ENCODE peak calls at places on chromosomes 7 and 10, in six cellular contexts. Y, G, V, E, S and Z are unnamed samples.

GRCh38 chr10:49408437-49409306 is 12.8 kb upstream of the DRGX start:
- DNase-seq in E (no peak), V (no peak), Y (no peak), S (no peak), G (peak), Z (peak)

GRCh38 chr10:73506491-73506890 is 10.7 kb upstream of the PPP3CB start:
- DNase-seq in S (peak), G (no peak), Y (no peak), E (no peak), V (peak), Z (peak)

GRCh38 chr10:101139421-101139911 is 8.4 kb downstream of the TLX1 start:
- DNase-seq in Y (no peak), E (no peak), V (no peak), G (no peak), S (no peak), Z (no peak)

GRCh38 chr10:117004238-117004626 is 755 bp downstream of the SHTN1 start:
- DNase-seq in Y (no peak), G (no peak), E (no peak), V (peak), S (no peak), Z (no peak)

GRCh38 chr10:8060010-8060703 is 5.7 kb downstream of the GATA3 start:
- DNase-seq in V (peak), G (peak), E (no peak), S (peak), Y (peak), Z (no peak)

GRCh38 chr10:11285171-11285570 is 267.5 kb downstream of the CELF2 start:
- DNase-seq in V (no peak), Y (no peak), E (no peak), S (no peak), G (peak), Z (no peak)

GRCh38 chr7:30923774-30924413 is 12.2 kb downstream of the AQP1 start:
- DNase-seq in G (no peak), S (no peak), Y (no peak), E (no peak), V (no peak), Z (no peak)

GRCh38 chr7:110943686-110944350 is 147.1 kb upstream of the LRRN3 start:
- DNase-seq in G (peak), E (peak), V (peak), Y (no peak), S (peak), Z (no peak)

GRCh38 chr7:95917622-95918021 is 145.3 kb downstream of the DYNC1I1 start:
- DNase-seq in G (no peak), Y (no peak), E (no peak), V (no peak), S (no peak), Z (no peak)

GRCh38 chr7:24902276-24902675 is 77.7 kb downstream of the OSBPL3 start:
- DNase-seq in G (no peak), V (peak), E (no peak), S (peak), Y (no peak), Z (peak)

GRCh38 chr10:132884041-132884440 is 58.3 kb downstream of the CFAP46 start:
- DNase-seq in Y (no peak), G (no peak), E (no peak), S (no peak), V (no peak), Z (no peak)

GRCh38 chr10:76337641-76338040 is 906.2 kb downstream of the LRMDA start:
- DNase-seq in V (peak), G (no peak), Y (peak), S (peak), E (peak), Z (peak)

GRCh38 chr7:64555046-64555445 is 7.8 kb downstream of the ZNF680 start:
- DNase-seq in G (no peak), V (no peak), Y (no peak), S (no peak), E (no peak), Z (peak)

GRCh38 chr7:30171753-30172447 is 37.1 kb downstream of the MTURN start:
- DNase-seq in Y (no peak), V (peak), E (no peak), S (peak), G (no peak), Z (no peak)

GRCh38 chr10:121466424-121466823 is 131.8 kb downstream of the FGFR2 start:
- DNase-seq in S (no peak), Y (no peak), V (no peak), E (no peak), G (no peak), Z (no peak)

GRCh38 chr10:3852147-3852904 is 67.3 kb upstream of the KLF6 start:
- DNase-seq in Y (peak), G (peak), E (peak), V (peak), S (peak), Z (peak)

GRCh38 chr10:57983226-57983870 is 284.3 kb downstream of the IPMK start:
- DNase-seq in E (no peak), V (peak), S (no peak), Y (no peak), G (no peak), Z (no peak)

GRCh38 chr10:124026337-124026939 is 67.0 kb downstream of the CHST15 start:
- DNase-seq in V (no peak), S (no peak), G (no peak), E (no peak), Y (no peak), Z (no peak)

GRCh38 chr10:29482591-29483421 is 152.0 kb downstream of the SVIL start:
- DNase-seq in S (peak), V (peak), E (no peak), Y (no peak), G (peak), Z (peak)

GRCh38 chr10:89032141-89032814 is 41.7 kb downstream of the FAS start:
- DNase-seq in S (peak), V (peak), E (peak), Y (peak), G (peak), Z (peak)

GRCh38 chr7:48611993-48612392 is 312.4 kb upstream of the CDC14C start:
- DNase-seq in E (no peak), S (no peak), G (no peak), V (no peak), Y (no peak), Z (no peak)

GRCh38 chr10:44807451-44807850 is 103.7 kb upstream of the TMEM72 start:
- DNase-seq in Y (no peak), V (no peak), S (peak), E (no peak), G (no peak), Z (peak)

GRCh38 chr10:100993986-100994708 is 5.5 kb upstream of the LZTS2 start:
- DNase-seq in V (peak), G (peak), S (peak), E (no peak), Y (peak), Z (peak)

GRCh38 chr10:79057481-79058275 is 11.1 kb upstream of the ZMIZ1 start:
- DNase-seq in Y (no peak), G (no peak), S (no peak), V (no peak), E (no peak), Z (no peak)

GRCh38 chr7:28083159-28083997 is 97.2 kb downstream of the JAZF1 start:
- DNase-seq in E (peak), V (peak), Y (no peak), S (peak), G (no peak), Z (peak)

GRCh38 chr10:78143576-78143975 is 109.9 kb downstream of the RPS24 start:
- DNase-seq in S (no peak), V (no peak), G (no peak), E (no peak), Y (no peak), Z (no peak)

GRCh38 chr7:166370-167060 is 25.9 kb upstream of the FAM20C start:
- DNase-seq in E (no peak), Y (no peak), S (peak), G (peak), V (no peak), Z (no peak)

GRCh38 chr10:96904648-96905047 is 72.5 kb downstream of the LCOR start:
- DNase-seq in Y (no peak), S (no peak), E (no peak), V (no peak), G (no peak), Z (no peak)

GRCh38 chr10:118725784-118726507 is 28.8 kb downstream of the CACUL1 start:
- DNase-seq in G (no peak), V (peak), Y (no peak), S (peak), E (no peak), Z (peak)

GRCh38 chr10:76026176-76026771 is 594.9 kb downstream of the LRMDA start:
- DNase-seq in V (no peak), S (no peak), Y (no peak), G (no peak), E (no peak), Z (no peak)

GRCh38 chr7:100271716-100272537 is 35.6 kb upstream of the SPDYE3 start:
- DNase-seq in V (peak), S (peak), E (peak), G (peak), Y (peak), Z (peak)
- TF ChIP-seq CTCF in V (peak), S (peak), E (peak), G (peak), Y (peak), Z (peak)

GRCh38 chr7:121352323-121352722 is 23.5 kb downstream of the WNT16 start:
- DNase-seq in G (no peak), S (no peak), Y (no peak), V (no peak), E (no peak), Z (no peak)

GRCh38 chr7:121351682-121352081 is 22.9 kb downstream of the WNT16 start:
- DNase-seq in G (no peak), V (no peak), Y (no peak), E (no peak), S (no peak), Z (no peak)
- TF ChIP-seq CTCF in G (peak), V (no peak), Y (no peak), E (no peak), S (no peak), Z (peak)

GRCh38 chr10:104337985-104338735 is at the start of gene ITPRIP:
- DNase-seq in E (peak), S (peak), G (peak), Y (peak), V (peak), Z (peak)
- TF ChIP-seq CTCF in E (peak), S (peak), G (peak), Y (peak), V (no peak), Z (peak)

DNA sequence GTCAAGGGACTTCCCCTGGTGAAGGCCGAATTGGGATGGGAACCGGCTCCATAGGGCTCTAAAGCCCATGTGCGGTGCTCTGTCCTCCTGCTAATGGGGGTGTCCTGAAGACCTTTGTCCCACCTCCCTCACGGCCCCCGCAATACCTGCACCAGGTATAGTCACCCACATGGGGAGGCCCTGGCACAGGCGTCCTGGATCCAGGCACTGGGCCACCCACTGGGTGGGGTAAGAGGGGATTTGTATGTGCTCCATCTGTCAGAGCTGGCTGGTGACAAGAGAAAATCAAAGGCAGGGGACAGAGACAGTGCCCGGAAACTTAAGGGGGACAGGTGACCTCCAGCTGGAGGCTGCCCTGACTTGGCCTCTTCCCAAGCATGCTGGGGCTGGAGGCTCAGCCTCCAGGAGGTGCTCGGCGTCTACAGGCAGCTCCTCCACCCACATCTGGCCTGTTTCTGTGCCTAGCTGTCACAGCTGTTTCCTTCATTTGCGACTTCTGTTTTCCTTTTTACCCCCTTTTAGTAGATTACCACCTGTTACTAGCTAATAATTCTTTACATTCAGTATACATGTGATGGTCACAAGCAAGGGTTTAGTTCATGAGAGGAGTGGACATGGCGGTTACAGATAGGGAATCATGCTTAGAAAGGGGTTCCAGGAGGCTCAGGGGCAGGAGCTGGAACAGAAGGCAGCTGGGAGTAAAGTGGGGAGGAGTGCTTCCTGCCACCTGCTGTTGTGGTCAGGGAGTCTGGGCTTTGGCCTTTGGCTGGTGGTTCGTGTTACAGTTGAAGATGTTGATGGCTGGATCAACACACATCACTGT is 2.3 kb upstream of the CUZD1 start:
- DNase-seq in V (peak), G (no peak), E (no peak), Y (peak), S (no peak), Z (no peak)
- TF ChIP-seq CTCF in V (no peak), G (no peak), E (no peak), Y (no peak), S (no peak), Z (no peak)